ENCODE peak calls at places on chromosome 22, in six cellular contexts. U is mesothelial cell of epicardium, F is fibroblast of lung, Z is WERI-Rb-1, V is A549, N is kidney. Y is an unnamed sample.

GRCh38 chr22:37355174-37355573 is 72.1 kb downstream of the ELFN2 start:
- DNase-seq in Z (no peak), N (no peak), V (no peak), F (no peak), U (no peak), Y (no peak)

GRCh38 chr22:45296628-45297297 is 12.0 kb downstream of the UPK3A start:
- DNase-seq in Z (no peak), V (no peak), F (no peak), U (no peak), N (no peak), Y (no peak)

GRCh38 chr22:43077121-43077877 is 11.9 kb downstream of the TTLL1 start:
- DNase-seq in V (no peak), N (no peak), F (no peak), U (no peak), Z (peak), Y (no peak)

GRCh38 chr22:27129266-27129665 is 471.9 kb downstream of the MIAT start:
- DNase-seq in N (no peak), V (peak), Z (no peak), U (no peak), F (peak), Y (no peak)

GRCh38 chr22:37281646-37282384 is 493 bp upstream of the CYTH4 start:
- DNase-seq in V (no peak), F (no peak), N (no peak), Z (no peak), U (no peak), Y (no peak)

GRCh38 chr22:42719656-42720262 is 911 bp downstream of the A4GALT start:
- DNase-seq in V (no peak), U (no peak), F (no peak), Z (no peak), N (peak), Y (no peak)

GRCh38 chr22:24694971-24695928 is 79.3 kb downstream of the PIWIL3 start:
- DNase-seq in N (peak), U (no peak), F (no peak), V (no peak), Z (no peak), Y (no peak)

GRCh38 chr22:37953062-37953436 is 352 bp downstream of the C22orf23 start:
- DNase-seq in N (no peak), V (peak), U (no peak), Z (peak), F (no peak), Y (no peak)

GRCh38 chr22:44445307-44445680 is 52.7 kb downstream of the RTL6 start:
- DNase-seq in V (no peak), N (peak), F (no peak), U (no peak), Z (no peak), Y (no peak)

GRCh38 chr22:24198682-24199052 is 17.4 kb downstream of the SUSD2 start:
- DNase-seq in Z (no peak), U (no peak), F (no peak), N (no peak), V (no peak), Y (no peak)

GRCh38 chr22:35102663-35103062 is 36.7 kb downstream of the ISX start:
- DNase-seq in F (peak), V (peak), Z (no peak), U (peak), N (no peak), Y (no peak)

GRCh38 chr22:35649026-35649553 is 844 bp downstream of the APOL6 start:
- DNase-seq in N (no peak), U (no peak), Z (no peak), F (no peak), V (no peak), Y (no peak)

GRCh38 chr22:40326905-40327735 is 19.2 kb upstream of the ADSL start:
- DNase-seq in V (no peak), Z (no peak), F (peak), N (no peak), U (no peak), Y (no peak)

GRCh38 chr22:47918276-47918928 is 1156.0 kb downstream of the TBC1D22A start:
- DNase-seq in U (no peak), Z (peak), F (no peak), N (no peak), V (no peak), Y (peak)

DNA sequence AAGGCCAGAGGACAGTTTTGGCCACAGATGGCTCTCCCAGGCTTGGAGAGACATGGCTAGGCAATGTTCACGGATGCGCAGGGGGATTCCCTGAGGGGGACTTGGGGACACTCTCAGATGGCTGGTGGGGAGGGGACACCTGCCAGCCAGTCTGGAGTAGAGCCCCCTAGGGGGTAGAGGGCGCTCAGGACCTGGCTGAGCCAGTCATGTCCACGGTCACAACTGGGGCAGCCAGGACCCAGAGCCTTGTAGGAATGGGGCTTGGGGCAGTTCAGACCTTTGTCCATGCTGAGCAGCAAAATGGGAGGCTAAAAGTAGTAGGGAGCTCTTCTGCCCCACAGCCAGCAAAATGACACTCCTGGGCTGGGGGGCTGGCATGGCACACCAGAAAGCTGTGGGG is 1.7 kb downstream of the CSDC2 start:
- DNase-seq in F (no peak), V (no peak), Z (peak), U (no peak), N (no peak), Y (no peak)
- TF ChIP-seq CTCF in F (no peak), V (no peak), Z (no peak), U (no peak), N (no peak), Y (no peak)

GRCh38 chr22:48943567-48944432 is 883.9 kb downstream of the BRD1 start:
- DNase-seq in U (peak), V (peak), F (no peak), Z (peak), N (no peak), Y (peak)
- TF ChIP-seq CTCF in U (no peak), V (peak), F (no peak), Z (peak), N (peak), Y (no peak)

GRCh38 chr22:19675428-19675827 is 38.9 kb upstream of the SEPTIN5 start:
- DNase-seq in U (no peak), V (no peak), Z (no peak), F (no peak), N (no peak), Y (no peak)
- TF ChIP-seq CTCF in U (no peak), V (no peak), Z (no peak), F (no peak), N (no peak), Y (no peak)

DNA sequence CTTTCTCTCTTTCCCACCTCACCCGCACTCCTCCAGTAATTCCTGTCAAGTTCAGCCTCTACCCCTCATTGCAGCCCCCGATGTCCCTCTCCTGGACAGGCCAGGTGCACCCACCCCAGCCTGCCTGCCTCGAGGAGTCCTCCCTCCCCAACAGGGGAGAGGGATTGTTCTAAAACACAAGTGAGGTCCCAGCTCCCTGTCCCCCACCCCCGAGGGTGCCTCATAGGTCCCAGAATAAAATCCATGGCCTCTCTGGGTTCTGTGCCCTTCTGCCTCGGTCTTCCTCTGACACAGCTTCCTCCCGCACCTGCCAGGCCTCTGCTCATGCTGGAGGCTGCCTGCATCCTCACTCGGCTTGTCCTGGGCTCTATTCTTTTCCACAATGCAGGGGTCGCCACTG is 720.1 kb downstream of the BRD1 start:
- DNase-seq in U (no peak), N (peak), V (no peak), F (no peak), Z (no peak), Y (no peak)
- TF ChIP-seq CTCF in U (no peak), N (no peak), V (no peak), F (no peak), Z (no peak), Y (no peak)

GRCh38 chr22:31177420-31178162 is 17.6 kb downstream of the RNF185 start:
- DNase-seq in V (no peak), N (no peak), U (no peak), F (peak), Z (no peak), Y (no peak)
- TF ChIP-seq CTCF in V (no peak), N (no peak), U (no peak), F (no peak), Z (no peak), Y (no peak)

DNA sequence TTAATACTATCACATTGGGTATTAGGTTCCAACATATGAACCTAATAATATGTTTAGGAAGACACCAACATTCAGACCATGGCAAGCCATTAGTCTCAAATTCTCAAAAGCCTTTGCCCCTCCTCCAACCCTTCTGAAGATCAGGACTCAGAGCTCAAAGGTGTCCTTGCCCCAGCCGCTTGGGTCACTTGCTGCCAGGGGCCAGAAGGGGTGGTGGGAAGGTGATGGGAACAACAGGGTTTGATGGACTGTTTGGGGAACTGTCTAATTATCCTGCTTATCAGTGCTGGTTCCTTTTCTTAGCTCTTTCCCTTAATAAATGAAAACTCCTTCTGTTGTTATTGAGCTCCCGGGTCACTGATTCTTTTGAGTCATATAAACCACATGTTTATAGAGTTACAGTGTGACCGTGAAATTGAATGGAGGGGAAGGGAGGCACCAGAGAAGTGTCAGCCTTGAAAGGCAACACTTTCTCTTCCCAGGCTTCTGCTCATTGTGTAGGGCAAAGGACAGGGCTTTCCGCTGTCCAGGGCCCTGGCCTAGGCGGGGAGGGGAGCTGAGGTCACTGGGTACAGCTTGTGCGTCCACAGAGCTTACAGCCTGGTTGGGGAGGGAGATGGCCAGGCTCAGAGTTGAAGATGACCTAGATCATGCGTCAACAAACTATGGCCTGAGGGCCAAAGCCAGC is 105.1 kb downstream of the FBXO7 start:
- DNase-seq in Z (no peak), N (peak), U (no peak), V (no peak), F (peak), Y (no peak)
- TF ChIP-seq CTCF in Z (no peak), N (no peak), U (no peak), V (no peak), F (no peak), Y (no peak)

DNA sequence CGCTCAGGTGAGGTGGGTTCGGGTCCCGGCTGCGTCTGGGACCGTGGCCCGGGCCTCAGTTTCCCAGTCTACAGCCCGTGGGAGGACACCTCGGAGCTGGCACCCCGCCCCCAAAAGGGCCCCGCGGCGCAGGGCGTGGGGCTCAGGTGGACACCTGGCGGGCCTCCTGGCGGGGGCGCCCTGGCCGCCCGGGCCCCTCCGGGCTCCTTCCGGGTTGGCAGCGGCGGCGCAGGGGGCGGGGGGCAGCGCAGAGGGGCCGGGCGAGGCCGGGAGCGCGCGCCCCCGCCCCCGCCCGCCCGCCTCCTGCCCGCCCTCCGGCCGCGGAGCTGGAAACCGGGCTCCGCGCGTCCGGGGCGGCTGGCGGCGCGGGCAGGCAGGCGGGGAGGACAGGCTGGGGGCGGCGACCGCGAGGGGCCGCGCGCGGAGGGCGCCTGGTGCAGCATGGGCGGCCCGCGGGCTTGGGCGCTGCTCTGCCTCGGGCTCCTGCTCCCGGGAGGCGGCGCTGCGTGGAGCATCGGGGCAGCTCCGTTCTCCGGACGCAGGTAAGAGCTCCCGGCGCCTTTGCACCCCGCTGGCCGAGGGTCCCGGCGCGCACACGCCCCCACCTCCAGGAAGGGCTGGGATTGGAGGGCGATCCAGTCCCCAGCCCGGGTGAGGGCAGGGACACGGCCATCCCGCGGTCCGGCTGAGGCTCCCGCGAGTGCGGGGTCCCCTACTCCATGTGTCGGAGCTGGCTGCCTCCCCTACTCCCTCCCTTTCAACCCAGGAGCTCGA is at the start of gene EMID1:
- DNase-seq in Z (peak), N (peak), V (no peak), F (peak), U (peak), Y (peak)
- TF ChIP-seq CTCF in Z (peak), N (no peak), V (no peak), F (peak), U (no peak), Y (no peak)

GRCh38 chr22:49923445-49923844 is 5.0 kb downstream of the CRELD2 start:
- DNase-seq in Z (no peak), N (no peak), U (no peak), F (no peak), V (no peak), Y (no peak)
- TF ChIP-seq CTCF in Z (peak), N (no peak), U (no peak), F (peak), V (no peak), Y (no peak)

DNA sequence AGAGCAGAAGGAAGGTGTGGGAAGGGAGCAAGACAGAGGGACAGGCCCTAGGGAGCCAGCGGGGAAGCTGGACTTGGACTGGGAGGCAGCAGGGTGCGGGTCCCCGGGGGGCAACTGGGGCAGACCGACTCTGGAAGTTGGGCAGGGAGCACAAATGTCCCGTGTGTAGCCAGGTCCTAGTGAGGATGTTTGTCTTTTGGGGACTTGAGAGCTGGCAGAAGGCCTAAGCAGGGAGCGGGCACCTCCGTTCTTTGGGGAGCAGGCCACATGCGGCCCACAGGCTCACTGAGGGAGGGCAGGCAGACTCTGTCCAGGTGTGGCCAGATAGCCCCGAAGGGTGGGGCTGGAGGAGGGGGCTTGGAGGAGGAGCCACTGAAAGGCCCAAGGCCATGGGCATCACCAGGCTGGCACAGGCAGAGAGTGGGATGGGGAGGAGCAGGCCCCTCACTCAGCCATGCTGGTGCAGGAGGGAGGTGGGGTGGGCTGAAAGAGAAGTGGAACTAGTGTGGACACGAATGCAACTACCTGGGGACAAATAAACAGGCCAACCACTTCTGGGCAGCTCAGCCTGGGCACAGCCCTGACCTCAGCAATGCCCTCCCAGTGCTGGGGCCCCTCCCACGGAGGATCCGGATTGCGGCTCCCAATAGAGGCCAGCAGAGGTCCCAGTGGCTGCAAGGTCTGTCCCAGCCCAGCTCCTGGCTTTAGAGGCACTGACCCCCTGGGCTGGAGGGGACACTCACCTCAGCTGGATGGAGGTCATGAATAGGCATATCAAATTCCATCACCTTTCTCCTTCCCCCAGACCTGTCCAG is 1.3 kb upstream of the SCARF2 start:
- DNase-seq in V (no peak), N (peak), F (no peak), Z (peak), U (no peak), Y (no peak)
- TF ChIP-seq CTCF in V (no peak), N (no peak), F (peak), Z (peak), U (no peak), Y (no peak)

Y was measured in natural killer cell.